ENCODE peak calls at places on chromosomes 4 and X, in ten cellular contexts. G is fibroblast of lung; I is CD8-positive, alpha-beta memory T cell; O is stromal cell of bone marrow; H is neural progenitor cell; V is CD8-positive, alpha-beta T cell; Q is ACHN; B is NCI-H1694 treated with DMSO at 0.1 percent for 48 hours; S is stimulated activated CD4-positive, alpha-beta T cell treated with anti-CD3 and anti-CD28 coated beads, Interleukin-4, amount 100 ng/mL, for 48 hours; U is mesenchymal stem cell. D is an unnamed sample.

GRCh38 chr4:86043755-86044592 is 315.9 kb downstream of the MAPK10 start:
- DNase-seq in G (peak), I (no peak), O (peak), H (peak), V (no peak), Q (peak), B (peak), S (no peak), U (peak), D (peak)

GRCh38 chr4:47525154-47525819 is 40.2 kb downstream of the ATP10D start:
- DNase-seq in G (peak), I (no peak), O (peak), H (no peak), V (no peak), Q (peak), B (no peak), S (no peak), U (peak), D (peak)

GRCh38 chr4:83152771-83153170 is 38.2 kb upstream of the PLAC8 start:
- DNase-seq in G (no peak), I (no peak), O (no peak), H (no peak), V (no peak), Q (no peak), B (no peak), S (no peak), U (no peak), D (peak)

GRCh38 chr4:44806076-44806475 is 79.7 kb upstream of the GNPDA2 start:
- DNase-seq in G (no peak), I (no peak), O (no peak), H (no peak), V (no peak), Q (no peak), B (no peak), S (no peak), U (no peak), D (no peak)

GRCh38 chrX:135396566-135396965 is 25.2 kb upstream of the SMIM10L2A start:
- DNase-seq in G (no peak), I (no peak), O (no peak), H (no peak), V (no peak), Q (no peak), B (no peak), S (no peak), U (no peak), D (no peak)

GRCh38 chr4:112770111-112770510 is 133.2 kb downstream of the LARP7 start:
- DNase-seq in G (no peak), I (no peak), O (no peak), H (no peak), V (no peak), Q (no peak), B (no peak), S (no peak), U (no peak), D (no peak)

GRCh38 chrX:22365460-22365859 is 92.7 kb downstream of the CBLL2 start:
- DNase-seq in G (peak), I (no peak), O (peak), H (no peak), V (no peak), Q (peak), B (no peak), S (no peak), U (peak), D (peak)

GRCh38 chr4:177505171-177505615 is 63.0 kb upstream of the AGA start:
- DNase-seq in G (no peak), I (no peak), O (no peak), H (no peak), V (no peak), Q (no peak), B (no peak), S (no peak), U (no peak), D (no peak)

GRCh38 chr4:2923678-2924173 is 39.5 kb downstream of the NOP14 start:
- DNase-seq in G (no peak), I (no peak), O (no peak), H (no peak), V (no peak), Q (no peak), B (no peak), S (no peak), U (no peak), D (no peak)

GRCh38 chr4:142194905-142195304 is 558.5 kb downstream of the IL15 start:
- DNase-seq in G (peak), I (no peak), O (peak), H (no peak), V (no peak), Q (no peak), B (no peak), S (no peak), U (no peak), D (no peak)

GRCh38 chr4:17081157-17081556 is 182.7 kb upstream of the LDB2 start:
- DNase-seq in G (no peak), I (no peak), O (no peak), H (no peak), V (no peak), Q (no peak), B (no peak), S (no peak), U (no peak), D (no peak)

GRCh38 chr4:96063639-96064038 is 223.7 kb downstream of the PDHA2 start:
- DNase-seq in G (peak), I (no peak), O (no peak), H (no peak), V (no peak), Q (no peak), B (no peak), S (no peak), U (peak), D (no peak)

GRCh38 chr4:118858779-118859178 is 22.9 kb upstream of the SEC24D start:
- DNase-seq in G (no peak), I (no peak), O (no peak), H (no peak), V (no peak), Q (no peak), B (no peak), S (no peak), U (no peak), D (no peak)

GRCh38 chr4:92232566-92232965 is 71.2 kb upstream of the GRID2 start:
- DNase-seq in G (peak), I (no peak), O (peak), H (no peak), V (no peak), Q (no peak), B (no peak), S (no peak), U (no peak), D (no peak)

GRCh38 chrX:65667157-65667502 is 324 bp upstream of the MSN start:
- DNase-seq in G (no peak), I (no peak), O (no peak), H (no peak), V (no peak), Q (no peak), B (no peak), S (no peak), U (no peak), D (no peak)

GRCh38 chrX:40755291-40756249 is 20.2 kb upstream of the MED14 start:
- DNase-seq in G (peak), I (no peak), O (no peak), H (no peak), V (no peak), Q (no peak), B (peak), S (no peak), U (no peak), D (no peak)